ENCODE peak calls at places on chromosomes 4 and X, in four cellular contexts. M is H1, H is GM12878, D is K562. Q is an unnamed sample.

GRCh38 chrX:24990585-24990984 is 25.2 kb downstream of the ARX start:
- DNase-seq in H (no peak), M (no peak), D (no peak), Q (no peak)

GRCh38 chr4:114282937-114283336 is 303.5 kb upstream of the ARSJ start:
- DNase-seq in H (no peak), M (no peak), D (no peak), Q (no peak)

GRCh38 chr4:40594261-40595178 is 35.1 kb downstream of the RBM47 start:
- DNase-seq in H (no peak), M (no peak), D (no peak), Q (no peak)

GRCh38 chr4:189177130-189177529 is 763.5 kb upstream of the FRG1 start:
- DNase-seq in M (no peak), D (no peak), H (no peak), Q (no peak)

GRCh38 chrX:97322401-97322800 is 438.7 kb downstream of the RPA4 start:
- DNase-seq in M (no peak), D (no peak), H (no peak), Q (no peak)

GRCh38 chrX:143854006-143854405 is 29.9 kb upstream of the UBE2NL start:
- DNase-seq in H (no peak), D (no peak), M (no peak), Q (no peak)

GRCh38 chrX:72381439-72382198 is 75.9 kb upstream of the CITED1 start:
- DNase-seq in H (no peak), M (no peak), D (no peak), Q (peak)

GRCh38 chrX:124502144-124502543 is 155.8 kb downstream of the SH2D1A start:
- DNase-seq in M (no peak), D (no peak), H (no peak), Q (no peak)

GRCh38 chrX:3659761-3660160 is 53.7 kb downstream of the PRKX start:
- DNase-seq in M (no peak), D (no peak), H (no peak), Q (no peak)

GRCh38 chrX:1673337-1673736 is 58.5 kb downstream of the ASMT start:
- DNase-seq in H (no peak), M (peak), D (peak), Q (peak)

GRCh38 chr4:107799634-107800033 is 25.1 kb upstream of the SGMS2 start:
- DNase-seq in D (no peak), M (no peak), H (no peak), Q (no peak)

GRCh38 chrX:134566506-134566905 is 91.8 kb downstream of the PLAC1 start:
- DNase-seq in M (no peak), H (no peak), D (no peak), Q (no peak)

GRCh38 chr4:70768301-70768948 is 46.7 kb downstream of the RUFY3 start:
- DNase-seq in H (no peak), M (no peak), D (no peak), Q (no peak)

GRCh38 chr4:47718691-47719090 is 119.2 kb downstream of the CORIN start:
- DNase-seq in H (no peak), M (no peak), D (no peak), Q (no peak)

GRCh38 chrX:48890934-48891401 is 6.6 kb downstream of the TIMM17B start:
- DNase-seq in D (peak), M (peak), H (no peak), Q (no peak)

GRCh38 chr4:121554377-121554776 is 142.4 kb downstream of the ANXA5 start:
- DNase-seq in M (no peak), H (no peak), D (no peak), Q (no peak)

GRCh38 chrX:100072286-100072685 is 337.8 kb downstream of the PCDH19 start:
- DNase-seq in H (no peak), D (no peak), M (no peak), Q (no peak)

GRCh38 chrX:32443841-32444240 is 767.5 kb downstream of the DMD start:
- DNase-seq in H (no peak), D (no peak), M (no peak), Q (no peak)

GRCh38 chr4:2043396-2044118 is 15.6 kb upstream of the NAT8L start:
- DNase-seq in D (no peak), M (peak), H (no peak), Q (no peak)

GRCh38 chr4:124389591-124389990 is 322.9 kb downstream of the ANKRD50 start:
- DNase-seq in D (no peak), H (no peak), M (no peak), Q (no peak)

GRCh38 chr4:100062921-100063320 is 112.8 kb upstream of the H2AZ1 start:
- DNase-seq in M (no peak), H (no peak), D (no peak), Q (no peak)

GRCh38 chrX:141642979-141643378 is 53.5 kb downstream of the SPANXA2 start:
- DNase-seq in M (no peak), H (no peak), D (no peak), Q (no peak)
- TF ChIP-seq SP1 in M (no peak), H (no peak), D (no peak), Q (no peak)

GRCh38 chr4:65668201-65669007 is 1.9 kb downstream of the EPHA5 start:
- DNase-seq in M (peak), D (no peak), H (no peak), Q (no peak)
- TF ChIP-seq GABPA in M (no peak), D (no peak), H (no peak), Q (no peak)

GRCh38 chr4:101304916-101305315 is 42.4 kb downstream of the PPP3CA start:
- DNase-seq in M (no peak), D (no peak), H (no peak), Q (peak)
- TF ChIP-seq SP1 in M (no peak), D (no peak), H (no peak), Q (no peak)

DNA sequence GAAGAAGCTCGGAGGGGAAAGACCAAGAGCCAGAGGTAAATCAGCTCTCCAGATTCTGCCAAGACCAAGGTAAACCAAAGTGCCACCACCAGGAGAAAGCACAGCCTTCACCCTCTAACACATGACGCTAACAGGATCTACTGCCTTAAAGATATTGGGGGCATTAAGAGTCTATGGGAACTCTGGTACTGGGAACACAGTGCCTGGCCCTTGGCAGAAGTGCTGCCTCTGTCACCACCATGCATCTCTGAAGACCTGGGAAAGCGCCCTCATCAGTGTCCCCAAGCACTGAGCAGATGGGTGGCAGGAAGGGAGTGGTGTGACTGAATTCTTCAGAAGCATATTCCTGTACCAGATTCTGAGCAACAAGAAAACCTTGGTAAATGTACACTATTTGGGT is 1.3 kb downstream of the QDPR start:
- DNase-seq in D (no peak), M (no peak), H (no peak), Q (no peak)
- TF ChIP-seq GABPA in D (no peak), M (no peak), H (no peak), Q (no peak)

Q was measured in HepG2.